ENCODE peak calls at places on chromosomes 7 and 10, in seven cellular contexts. Q is SK-N-SH, W is GM12878, S is HCT116, G is HepG2, I is H1, C is K562. U is an unnamed sample.

GRCh38 chr7:32519763-32520162 is 24.5 kb downstream of the AVL9 start:
- DNase-seq in W (no peak), G (no peak), C (no peak), Q (no peak), S (no peak), I (no peak), U (no peak)

GRCh38 chr7:27367179-27367929 is 124.8 kb downstream of the EVX1 start:
- DNase-seq in W (no peak), S (no peak), G (peak), I (no peak), Q (no peak), C (no peak), U (no peak)

GRCh38 chr10:42743697-42744096 is 38.9 kb upstream of the BMS1 start:
- DNase-seq in C (no peak), S (no peak), I (no peak), G (no peak), Q (no peak), W (no peak), U (no peak)

GRCh38 chr7:64794171-64794844 is at the start of gene ZNF138:
- DNase-seq in G (peak), S (peak), I (peak), W (peak), C (peak), Q (peak), U (peak)

GRCh38 chr10:97149065-97149680 is 36.6 kb downstream of the SLIT1 start:
- DNase-seq in C (no peak), W (no peak), S (no peak), G (no peak), Q (no peak), I (no peak), U (no peak)

GRCh38 chr10:96918214-96919002 is 86.3 kb downstream of the LCOR start:
- DNase-seq in I (no peak), S (no peak), W (no peak), C (no peak), G (peak), Q (no peak), U (no peak)

GRCh38 chr7:26085771-26086170 is 66.2 kb upstream of the NFE2L3 start:
- DNase-seq in W (no peak), G (no peak), S (no peak), Q (no peak), I (no peak), C (no peak), U (no peak)

GRCh38 chr10:94299417-94299816 is 63.3 kb downstream of the NOC3L start:
- DNase-seq in W (no peak), I (no peak), G (peak), Q (no peak), C (peak), S (no peak), U (peak)

GRCh38 chr10:60809157-60809556 is 30.9 kb downstream of the CDK1 start:
- DNase-seq in Q (no peak), I (no peak), C (no peak), G (no peak), W (no peak), S (no peak), U (no peak)

GRCh38 chr7:66682350-66683093 is 53.8 kb downstream of the KCTD7 start:
- DNase-seq in I (no peak), S (no peak), G (no peak), C (peak), W (no peak), Q (peak), U (peak)

GRCh38 chr7:139407555-139407954 is 47.9 kb downstream of the LUC7L2 start:
- DNase-seq in W (no peak), G (no peak), Q (no peak), I (no peak), S (no peak), C (no peak), U (no peak)

GRCh38 chr10:101903827-101904520 is 60.4 kb upstream of the KCNIP2 start:
- DNase-seq in Q (no peak), W (peak), G (no peak), S (no peak), C (no peak), I (no peak), U (no peak)

GRCh38 chr10:124637746-124638145 is 106.4 kb downstream of the FAM53B start:
- DNase-seq in C (no peak), S (no peak), G (no peak), Q (no peak), I (no peak), W (no peak), U (no peak)

GRCh38 chr10:90587081-90587491 is 270.8 kb downstream of the HTR7 start:
- DNase-seq in S (peak), G (no peak), Q (no peak), I (no peak), C (no peak), W (no peak), U (no peak)

GRCh38 chr7:51121945-51122425 is 194.6 kb downstream of the COBL start:
- DNase-seq in Q (no peak), S (no peak), G (no peak), C (no peak), W (no peak), I (no peak), U (peak)

GRCh38 chr7:158924956-158925355 is 68.6 kb downstream of the DYNC2I1 start:
- DNase-seq in G (no peak), C (no peak), W (no peak), S (no peak), I (no peak), Q (no peak), U (no peak)

GRCh38 chr10:18501610-18502009 is 149.8 kb downstream of the NSUN6 start:
- DNase-seq in Q (no peak), I (no peak), W (no peak), S (no peak), G (no peak), C (no peak), U (no peak)

GRCh38 chr10:110664483-110665420 is 20.6 kb downstream of the RBM20 start:
- DNase-seq in Q (no peak), G (peak), C (peak), W (no peak), S (peak), I (no peak), U (no peak)

GRCh38 chr10:126993208-126993607 is 88.0 kb downstream of the DOCK1 start:
- DNase-seq in C (no peak), W (no peak), Q (no peak), I (no peak), G (no peak), S (no peak), U (no peak)

GRCh38 chr10:44326474-44327030 is 58.3 kb downstream of the CXCL12 start:
- DNase-seq in C (no peak), S (no peak), W (no peak), I (no peak), G (no peak), Q (no peak), U (no peak)

GRCh38 chr7:23759556-23760391 is 49.8 kb downstream of the STK31 start:
- DNase-seq in G (no peak), C (no peak), W (no peak), I (no peak), S (peak), Q (no peak), U (peak)

GRCh38 chr10:114709966-114710365 is 51.9 kb upstream of the ABLIM1 start:
- DNase-seq in I (no peak), C (no peak), G (no peak), S (no peak), Q (no peak), W (no peak), U (no peak)
- TF ChIP-seq JUND in I (no peak), C (no peak), G (no peak), S (no peak), Q (no peak), W (no peak), U (no peak)

GRCh38 chr10:132033632-132034031 is 32.1 kb upstream of the JAKMIP3 start:
- DNase-seq in C (no peak), G (no peak), S (no peak), W (no peak), I (no peak), Q (no peak), U (no peak)

GRCh38 chr10:132037676-132037975 is 28.1 kb upstream of the JAKMIP3 start:
- DNase-seq in S (no peak), G (no peak), C (no peak), I (peak), Q (no peak), W (no peak), U (no peak)

GRCh38 chr10:132035476-132035875 is 30.3 kb upstream of the JAKMIP3 start:
- DNase-seq in G (no peak), C (no peak), Q (no peak), S (no peak), W (no peak), I (no peak), U (no peak)

GRCh38 chr10:132036887-132037675 is 28.7 kb upstream of the JAKMIP3 start:
- DNase-seq in S (no peak), Q (no peak), I (peak), W (no peak), C (no peak), G (no peak), U (peak)

DNA sequence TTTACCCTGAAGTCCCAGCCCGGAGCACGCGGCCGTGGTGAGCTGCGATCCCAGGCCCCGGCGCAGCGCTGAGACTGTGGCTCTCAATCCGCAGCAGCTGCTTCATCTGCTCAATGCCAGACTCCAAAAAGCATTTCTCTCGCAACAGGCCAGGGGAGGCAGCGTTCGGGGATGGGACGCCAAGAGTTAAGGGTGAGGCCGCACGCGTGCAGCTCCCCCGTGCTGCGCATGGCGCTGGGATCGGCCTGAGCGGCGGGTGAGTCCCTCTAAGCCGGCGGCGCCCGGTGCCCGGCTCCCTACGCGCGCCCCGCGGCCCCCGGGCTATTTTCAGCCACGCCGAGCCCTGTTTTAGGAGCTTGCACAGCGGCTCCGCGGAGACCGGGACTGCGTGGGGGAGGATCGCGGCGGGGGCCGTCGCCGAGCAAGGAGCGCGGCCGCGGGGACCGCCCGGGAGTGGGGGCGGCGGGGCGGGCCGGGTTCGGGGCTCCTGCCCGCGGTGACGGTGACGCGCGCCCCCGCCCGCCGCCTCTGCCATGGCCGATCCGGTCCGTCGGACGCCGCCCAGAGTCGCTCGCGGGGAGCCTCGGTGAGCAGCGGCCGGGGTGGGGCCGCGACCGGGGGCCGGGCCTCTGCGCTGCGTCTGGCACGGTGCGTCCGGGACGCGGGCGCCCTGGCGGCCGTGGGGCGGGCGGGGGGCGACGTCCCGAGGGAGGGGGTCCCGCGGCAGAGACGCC is 29.4 kb upstream of the JAKMIP3 start:
- DNase-seq in S (no peak), Q (peak), C (no peak), W (no peak), I (peak), G (no peak), U (peak)
- TF ChIP-seq JUND in S (no peak), Q (no peak), C (no peak), W (no peak), I (no peak), G (no peak), U (no peak)

DNA sequence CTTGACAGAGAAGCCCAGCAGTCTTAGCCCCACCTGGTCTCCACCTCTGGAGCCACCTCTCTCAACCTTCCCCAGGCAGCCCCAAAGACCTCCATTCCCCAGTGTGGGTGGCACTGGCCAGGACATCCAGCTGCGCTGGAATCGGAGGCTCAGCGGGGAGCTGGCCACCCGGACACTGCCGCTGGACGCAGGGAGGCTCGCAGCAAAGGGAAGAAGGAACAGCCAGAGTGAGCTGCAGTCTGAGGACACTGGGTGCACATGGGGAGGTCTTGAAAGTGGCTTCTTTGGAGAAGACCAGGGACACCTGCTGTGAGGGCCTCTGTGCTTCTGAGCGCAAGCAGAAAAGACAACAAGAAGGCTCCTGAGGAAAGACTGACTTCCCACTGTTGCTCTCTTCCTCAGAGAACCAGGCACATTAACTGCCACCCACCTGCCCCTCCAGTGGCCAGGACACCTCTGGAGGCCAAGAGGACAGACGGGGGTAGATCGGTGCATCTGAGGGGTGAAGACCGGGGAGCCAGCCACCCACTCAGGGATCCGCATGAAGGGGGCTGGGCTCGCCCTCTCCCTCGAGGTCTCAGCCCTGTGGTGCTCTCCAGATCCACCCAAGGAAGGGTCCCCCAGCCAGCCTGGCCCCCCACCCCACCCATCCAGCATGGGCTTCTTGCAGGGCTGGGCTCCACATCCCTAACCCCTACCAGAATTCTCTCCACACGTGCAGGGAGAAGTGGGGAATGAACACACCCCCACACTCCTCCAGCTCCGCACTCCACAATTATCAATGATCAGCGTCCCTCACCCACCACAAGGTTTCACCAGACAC is 1.8 kb downstream of the CAMK2B start:
- DNase-seq in W (no peak), C (no peak), I (no peak), G (no peak), S (no peak), Q (peak), U (no peak)
- TF ChIP-seq JUND in W (no peak), C (no peak), I (no peak), G (no peak), S (no peak), Q (no peak), U (no peak)

DNA sequence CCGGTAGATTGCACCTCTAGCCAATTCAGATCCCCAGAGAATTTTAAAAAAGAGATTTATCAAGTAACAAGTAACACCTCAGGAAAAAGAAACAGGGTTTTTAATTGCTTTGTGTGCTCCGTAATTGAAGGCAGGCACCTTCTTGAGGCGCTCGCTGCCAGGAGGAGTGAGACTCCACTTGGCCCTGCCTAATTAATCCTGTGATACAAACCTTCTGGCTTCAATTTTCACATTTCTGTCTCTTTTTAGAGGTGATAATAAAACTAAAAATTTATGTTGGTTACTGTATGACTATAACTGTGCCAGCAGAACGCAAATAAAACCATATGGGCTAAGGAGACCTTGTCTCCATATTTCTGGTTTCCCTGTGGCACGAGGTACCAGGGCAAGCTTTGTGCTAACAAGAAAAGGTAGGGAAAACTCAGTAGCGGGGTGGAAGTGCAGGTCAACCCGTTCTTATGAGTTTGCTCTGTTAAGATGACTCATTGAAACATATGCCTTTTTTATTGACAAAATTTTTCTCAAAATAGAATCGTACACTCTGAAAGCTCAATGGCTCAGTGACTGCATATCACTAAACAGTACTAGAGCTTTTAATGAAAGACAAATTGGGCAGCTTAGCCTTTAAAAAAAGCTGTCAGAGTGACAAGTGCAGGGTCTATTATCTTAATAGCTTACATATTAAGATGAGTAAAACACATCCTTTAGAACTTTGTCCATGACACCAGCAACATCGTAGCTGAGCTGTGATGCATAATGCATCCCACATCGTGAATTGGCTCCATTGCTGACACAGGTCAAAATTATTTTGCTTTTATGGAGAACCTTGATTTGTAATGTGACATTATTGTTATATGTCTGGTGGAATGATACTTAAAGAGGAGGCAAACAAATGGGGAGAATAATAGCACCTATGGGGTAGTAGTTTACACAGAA is 264.6 kb downstream of the ETV1 start:
- DNase-seq in S (no peak), I (no peak), G (no peak), Q (no peak), C (no peak), W (no peak), U (no peak)
- TF ChIP-seq JUND in S (no peak), I (no peak), G (no peak), Q (no peak), C (no peak), W (no peak), U (no peak)

GRCh38 chr7:19144661-19145428 is at the start of gene FERD3L:
- DNase-seq in Q (peak), G (no peak), S (no peak), C (no peak), I (no peak), W (no peak), U (no peak)
- TF ChIP-seq JUND in Q (no peak), G (no peak), S (no peak), C (no peak), I (no peak), W (no peak), U (no peak)

GRCh38 chr7:116211006-116211912 is 920 bp downstream of the TES start:
- DNase-seq in Q (peak), S (peak), I (peak), C (peak), W (peak), G (peak), U (peak)

GRCh38 chr7:116209561-116210070 is 723 bp upstream of the TES start:
- DNase-seq in C (no peak), Q (no peak), G (no peak), W (no peak), I (no peak), S (no peak), U (no peak)

GRCh38 chr7:116210345-116211005 is at the start of gene TES:
- DNase-seq in W (no peak), I (peak), Q (peak), C (peak), G (peak), S (peak), U (no peak)

GRCh38 chr7:116208919-116209318 is 1.4 kb upstream of the TES start:
- DNase-seq in G (no peak), I (no peak), W (no peak), Q (no peak), C (no peak), S (no peak), U (no peak)

GRCh38 chr7:116206141-116206540 is 4.2 kb upstream of the TES start:
- DNase-seq in W (no peak), S (no peak), G (no peak), I (no peak), C (no peak), Q (no peak), U (no peak)
- TF ChIP-seq JUND in W (no peak), S (no peak), G (no peak), I (no peak), C (no peak), Q (no peak), U (no peak)